ENCODE peak calls at places on chromosomes 2 and 18, in four cellular contexts. One of them, this sample, is unnamed.

GRCh38 chr2:240291337-240291751 is 144.1 kb upstream of the GPC1 start:
- DNase-seq in Daoy: no peak
- DNase-seq in mesothelial cell of epicardium: no peak
- DNase-seq in small intestine: no peak
- DNase-seq in this sample: no peak

GRCh38 chr2:67399831-67400489 is 2.8 kb downstream of the ETAA1 start:
- DNase-seq in Daoy: peak
- DNase-seq in mesothelial cell of epicardium: no peak
- DNase-seq in small intestine: no peak
- DNase-seq in this sample: no peak

GRCh38 chr18:31648966-31649429 is 35.4 kb downstream of the B4GALT6 start:
- DNase-seq in Daoy: peak
- DNase-seq in mesothelial cell of epicardium: no peak
- DNase-seq in small intestine: peak
- DNase-seq in this sample: no peak

GRCh38 chr2:64696631-64697030 is 42.9 kb upstream of the SERTAD2 start:
- DNase-seq in Daoy: no peak
- DNase-seq in mesothelial cell of epicardium: no peak
- DNase-seq in small intestine: no peak
- DNase-seq in this sample: no peak

GRCh38 chr2:45890094-45890646 is 238.7 kb downstream of the PRKCE start:
- DNase-seq in Daoy: no peak
- DNase-seq in mesothelial cell of epicardium: no peak
- DNase-seq in small intestine: no peak
- DNase-seq in this sample: no peak

GRCh38 chr18:79508565-79509535 is 113.1 kb downstream of the NFATC1 start:
- DNase-seq in Daoy: no peak
- DNase-seq in mesothelial cell of epicardium: peak
- DNase-seq in small intestine: no peak
- DNase-seq in this sample: peak

GRCh38 chr18:70365361-70365760 is 76.5 kb downstream of the SOCS6 start:
- DNase-seq in Daoy: no peak
- DNase-seq in mesothelial cell of epicardium: no peak
- DNase-seq in small intestine: no peak
- DNase-seq in this sample: no peak

GRCh38 chr2:226211439-226211838 is 588.2 kb downstream of the IRS1 start:
- DNase-seq in Daoy: peak
- DNase-seq in mesothelial cell of epicardium: no peak
- DNase-seq in small intestine: no peak
- DNase-seq in this sample: no peak

GRCh38 chr18:23918395-23919032 is 96.0 kb upstream of the TTC39C start:
- DNase-seq in Daoy: peak
- DNase-seq in mesothelial cell of epicardium: peak
- DNase-seq in small intestine: peak
- DNase-seq in this sample: peak

GRCh38 chr2:197782121-197782520 is 3.0 kb downstream of the BOLL start:
- DNase-seq in Daoy: no peak
- DNase-seq in mesothelial cell of epicardium: no peak
- DNase-seq in small intestine: no peak
- DNase-seq in this sample: no peak

GRCh38 chr2:239399404-239399999 is 1.3 kb downstream of the HDAC4 start:
- DNase-seq in Daoy: peak
- DNase-seq in mesothelial cell of epicardium: no peak
- DNase-seq in small intestine: peak
- DNase-seq in this sample: no peak

GRCh38 chr2:225276207-225276606 is 123.3 kb upstream of the NYAP2 start:
- DNase-seq in Daoy: no peak
- DNase-seq in mesothelial cell of epicardium: no peak
- DNase-seq in small intestine: no peak
- DNase-seq in this sample: no peak

GRCh38 chr2:98458667-98459380 is 14.2 kb downstream of the INPP4A start:
- DNase-seq in Daoy: no peak
- DNase-seq in mesothelial cell of epicardium: no peak
- DNase-seq in small intestine: no peak
- DNase-seq in this sample: no peak

GRCh38 chr2:214545881-214546280 is 135.0 kb downstream of the VWC2L start:
- DNase-seq in Daoy: no peak
- DNase-seq in mesothelial cell of epicardium: no peak
- DNase-seq in small intestine: no peak
- DNase-seq in this sample: no peak

GRCh38 chr2:187569042-187569441 is 14.8 kb upstream of the TFPI start:
- DNase-seq in Daoy: no peak
- DNase-seq in mesothelial cell of epicardium: no peak
- DNase-seq in small intestine: no peak
- DNase-seq in this sample: no peak

GRCh38 chr18:66795011-66795410 is 191.1 kb upstream of the CDH19 start:
- DNase-seq in Daoy: no peak
- DNase-seq in mesothelial cell of epicardium: no peak
- DNase-seq in small intestine: peak
- DNase-seq in this sample: no peak

GRCh38 chr18:75779910-75780309 is 352.4 kb upstream of the SMIM21 start:
- DNase-seq in Daoy: no peak
- DNase-seq in mesothelial cell of epicardium: no peak
- DNase-seq in small intestine: no peak
- DNase-seq in this sample: no peak

GRCh38 chr2:215929602-215930335 is 83.6 kb downstream of the MREG start:
- DNase-seq in Daoy: peak
- DNase-seq in mesothelial cell of epicardium: no peak
- DNase-seq in small intestine: no peak
- DNase-seq in this sample: no peak

GRCh38 chr2:86806059-86806857 is 15.5 kb upstream of the CD8A start:
- DNase-seq in Daoy: no peak
- DNase-seq in mesothelial cell of epicardium: no peak
- DNase-seq in small intestine: no peak
- DNase-seq in this sample: no peak

GRCh38 chr2:1975060-1975459 is 230.7 kb upstream of the PXDN start:
- DNase-seq in Daoy: no peak
- DNase-seq in mesothelial cell of epicardium: no peak
- DNase-seq in small intestine: no peak
- DNase-seq in this sample: no peak